ENCODE peak calls at places on chromosomes 13 and 19, in seven cellular contexts. R is endodermal cell, U is aorta, E is neural progenitor cell, L is tibial artery, W is esophagus squamous epithelium, A is K562. F is an unnamed sample.

GRCh38 chr13:79490846-79491245 is 9.9 kb downstream of the NDFIP2 start:
- DNase-seq in U (no peak), A (no peak), E (no peak), R (no peak), W (no peak), L (no peak), F (no peak)

GRCh38 chr19:12838182-12838890 is at the start of gene MAST1:
- DNase-seq in U (no peak), W (no peak), L (no peak), A (peak; percentile 82), E (peak; percentile 91), R (peak; percentile 87), F (no peak)

GRCh38 chr19:50896591-50897190 is 14.5 kb downstream of the KLK4 start:
- DNase-seq in L (no peak), A (peak; percentile 67), W (no peak), U (no peak), R (no peak), E (no peak), F (no peak)

GRCh38 chr13:24540236-24541126 is 27.9 kb upstream of the PARP4 start:
- DNase-seq in W (no peak), U (no peak), R (peak; percentile 91), L (no peak), E (peak; percentile 41), A (peak; percentile 39), F (peak; percentile 73)

GRCh38 chr13:111204438-111205177 is 89.5 kb downstream of the ARHGEF7 start:
- DNase-seq in L (peak; percentile 75), E (peak; percentile 63), R (peak; percentile 76), U (peak; percentile 77), W (no peak), A (peak; percentile 19), F (no peak)

GRCh38 chr13:43405457-43405856 is 381.3 kb downstream of the ENOX1 start:
- DNase-seq in L (no peak), A (no peak), U (no peak), E (no peak), R (no peak), W (no peak), F (no peak)

GRCh38 chr13:73703606-73704005 is 430.6 kb downstream of the KLF12 start:
- DNase-seq in U (no peak), W (no peak), R (no peak), A (no peak), E (no peak), L (no peak), F (peak; percentile 43)

GRCh38 chr13:101982903-101983302 is 418.9 kb downstream of the FGF14 start:
- DNase-seq in U (no peak), W (no peak), R (no peak), E (no peak), L (no peak), A (no peak), F (no peak)

GRCh38 chr19:44748426-44749254 is at the start of gene BCL3:
- DNase-seq in U (peak; percentile 87), E (peak; percentile 53), R (peak; percentile 66), A (peak; percentile 69), W (no peak), L (peak; percentile 56), F (peak; percentile 85)

GRCh38 chr13:37869756-37870488 is at the start of gene TRPC4:
- DNase-seq in L (peak; percentile 30), A (peak; percentile 54), U (peak; percentile 47), E (peak; percentile 86), R (peak; percentile 92), W (no peak), F (peak; percentile 60)

GRCh38 chr19:535017-535835 is 3.7 kb downstream of the CDC34 start:
- DNase-seq in L (no peak), U (peak; percentile 43), R (no peak), W (no peak), E (no peak), A (no peak), F (no peak)

GRCh38 chr13:97142452-97142851 is 79.7 kb upstream of the MBNL2 start:
- DNase-seq in R (peak; percentile 67), A (peak; percentile 57), E (no peak), W (no peak), U (no peak), L (no peak), F (no peak)

GRCh38 chr19:2453431-2454025 is 3.2 kb downstream of the LMNB2 start:
- DNase-seq in R (peak; percentile 42), L (no peak), A (no peak), U (peak; percentile 40), E (no peak), W (no peak), F (no peak)

GRCh38 chr19:2456301-2456570 is 523 bp downstream of the LMNB2 start:
- DNase-seq in E (no peak), W (no peak), L (no peak), U (no peak), R (no peak), A (no peak), F (no peak)

GRCh38 chr19:2454199-2454961 is 2.4 kb downstream of the LMNB2 start:
- DNase-seq in R (no peak), W (no peak), A (no peak), L (no peak), U (peak; percentile 21), E (no peak), F (no peak)

GRCh38 chr19:2455481-2456300 is 1.1 kb downstream of the LMNB2 start:
- DNase-seq in W (no peak), A (peak; percentile 66), L (no peak), U (peak; percentile 59), E (peak; percentile 53), R (peak; percentile 55), F (peak; percentile 88)

DNA sequence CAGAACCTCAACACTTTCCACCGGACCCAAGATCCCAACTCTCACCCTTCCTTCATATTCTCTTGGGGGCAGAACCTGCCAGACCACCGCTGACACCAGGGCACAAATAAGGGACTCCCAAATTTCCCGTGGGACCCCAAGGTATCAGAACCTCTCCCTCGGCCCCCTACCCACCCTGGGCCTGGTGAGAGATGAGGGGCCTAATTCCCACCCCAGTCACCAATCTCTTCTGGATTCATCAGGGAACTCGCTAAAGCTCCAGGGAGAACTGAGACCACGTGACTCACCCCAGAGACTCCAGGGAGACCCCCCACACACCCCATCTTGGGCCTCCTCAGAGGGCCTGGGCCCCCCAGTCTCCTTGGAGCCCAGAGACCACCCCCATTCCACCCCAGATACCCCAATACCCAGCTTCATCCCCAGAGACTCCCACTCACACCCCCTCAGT is 1.8 kb downstream of the LMNB2 start:
- DNase-seq in R (no peak), A (no peak), U (no peak), W (no peak), E (no peak), L (no peak), F (no peak)
- H3K4me3 ChIP-seq in R (peak overlapping the region; percentile 88), A (peak overlapping the region; percentile 100), U (no peak overlapping the region), W (peak overlapping the region; percentile 100), E (peak overlapping the region; percentile 100), L (no peak overlapping the region), F (peak overlapping the region; percentile 92)

GRCh38 chr13:41274881-41275280 is 11.5 kb upstream of the MTRF1 start:
- DNase-seq in A (no peak), E (no peak), U (no peak), W (no peak), R (no peak), L (no peak), F (no peak)

GRCh38 chr13:41276824-41277223 is 13.4 kb upstream of the MTRF1 start:
- DNase-seq in A (no peak), E (no peak), R (no peak), U (no peak), W (no peak), L (no peak), F (no peak)

GRCh38 chr13:41268764-41269163 is 5.4 kb upstream of the MTRF1 start:
- DNase-seq in E (peak; percentile 59), L (no peak), U (no peak), W (no peak), R (no peak), A (peak; percentile 20), F (no peak)

GRCh38 chr13:41271456-41272285 is 8.3 kb upstream of the MTRF1 start:
- DNase-seq in L (no peak), W (no peak), E (no peak), U (no peak), A (no peak), R (no peak), F (no peak)

GRCh38 chr13:41273806-41274441 is 10.5 kb upstream of the MTRF1 start:
- DNase-seq in E (no peak), L (no peak), W (no peak), R (no peak), U (no peak), A (no peak), F (no peak)
- H3K4me1 ChIP-seq in E (no peaks in the 10 kb centered on the region), L (no peaks in the 10 kb centered on the region), W (no peaks in the 10 kb centered on the region), R (no peaks in the 10 kb centered on the region), U (no peaks in the 10 kb centered on the region), A (no peaks in the 10 kb centered on the region), F (no peaks in the 10 kb centered on the region)

GRCh38 chr19:10769533-10770491 is 51.9 kb downstream of the DNM2 start:
- DNase-seq in E (peak; percentile 50), A (peak; percentile 63), R (peak; percentile 59), U (no peak), L (peak; percentile 68), W (no peak), F (no peak)
- H3K4me3 ChIP-seq in E (no peak overlapping the region), A (no peak overlapping the region), R (no peak overlapping the region), U (no peak overlapping the region), L (no peak overlapping the region), W (no peak overlapping the region), F (no peak overlapping the region)

DNA sequence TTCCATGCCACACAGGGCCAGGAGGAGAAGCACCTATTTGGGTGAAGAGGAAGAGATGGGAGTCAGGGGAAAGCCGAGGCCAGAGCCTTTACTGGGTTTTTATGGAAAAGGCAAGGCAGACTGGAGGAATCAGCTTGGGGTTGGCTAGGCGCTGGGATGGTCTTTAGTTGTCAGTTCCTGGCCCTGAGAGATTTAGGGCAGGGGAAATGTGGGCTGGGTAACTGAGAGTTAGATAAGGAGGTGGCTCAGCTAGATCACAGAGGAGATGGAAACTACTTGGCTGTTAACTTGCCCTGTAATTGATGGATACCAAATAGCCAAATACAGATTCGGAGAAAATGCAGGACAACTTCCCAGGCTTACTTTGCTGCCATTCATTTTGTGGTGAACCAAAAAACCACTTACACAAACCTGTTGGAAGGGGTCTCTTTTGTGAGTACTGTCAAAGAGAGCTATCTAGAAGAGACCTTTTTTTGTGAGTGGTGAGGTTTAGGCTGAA is 54.0 kb downstream of the LRCH1 start:
- DNase-seq in W (no peak), U (no peak), E (no peak), R (no peak), L (no peak), A (peak; percentile 27), F (no peak)
- H3K4me1 ChIP-seq in W (peaks cover 8% of the 10 kb centered on the region), U (peaks cover 10% of the 10 kb centered on the region), E (peaks cover 10% of the 10 kb centered on the region), R (peaks cover 6% of the 10 kb centered on the region), L (peaks cover 60% of the 10 kb centered on the region), A (peaks cover 18% of the 10 kb centered on the region), F (peaks cover 65% of the 10 kb centered on the region)

DNA sequence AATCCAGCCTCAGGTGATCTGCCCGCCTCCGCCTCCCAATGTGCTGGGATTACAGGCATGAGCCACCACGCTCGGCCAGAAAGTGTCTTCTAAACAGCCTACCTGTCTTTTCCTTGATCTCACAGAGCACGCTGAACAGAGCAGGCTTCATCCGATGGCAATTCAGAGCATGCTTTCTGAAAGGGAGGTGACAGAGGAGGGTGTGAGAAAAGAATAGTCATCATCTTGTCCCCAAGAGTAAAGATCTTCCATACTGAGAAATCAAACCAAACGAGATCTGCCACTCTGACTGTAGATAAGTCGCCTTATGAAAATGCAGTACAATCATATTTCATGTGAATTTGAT is 19.3 kb downstream of the PBX4 start:
- DNase-seq in E (no peak), L (no peak), R (no peak), U (no peak), W (no peak), A (no peak), F (no peak)
- H3K4me3 ChIP-seq in E (no peak overlapping the region), L (no peak overlapping the region), R (no peak overlapping the region), U (no peak overlapping the region), W (no peak overlapping the region), A (no peak overlapping the region), F (no peak overlapping the region)

GRCh38 chr19:7706188-7706530 is 4.2 kb upstream of the FCER2 start:
- DNase-seq in E (no peak), A (no peak), R (no peak), W (no peak), L (no peak), U (no peak), F (no peak)
- H3K4me1 ChIP-seq in E (no peaks in the 10 kb centered on the region), A (no peaks in the 10 kb centered on the region), R (no peaks in the 10 kb centered on the region), W (no peaks in the 10 kb centered on the region), L (no peaks in the 10 kb centered on the region), U (no peaks in the 10 kb centered on the region), F (peaks cover 50% of the 10 kb centered on the region)

F was measured in left lung.